ENCODE peak calls at places on chromosome 1, in eight cellular contexts. X, A, S, K, Y, I, Q and H are unnamed samples.

GRCh38 chr1:234481771-234482170 is 2.8 kb upstream of the TARBP1 start:
- DNase-seq in X (no peak), I (no peak), Q (no peak), Y (no peak), S (no peak), A (no peak), K (no peak), H (no peak)

GRCh38 chr1:93219443-93219842 is 38.9 kb downstream of the CCDC18 start:
- DNase-seq in S (no peak), Y (no peak), A (no peak), I (peak; percentile 2), K (no peak), X (no peak), Q (no peak), H (no peak)

GRCh38 chr1:8925406-8925805 is 20.3 kb upstream of the CA6 start:
- DNase-seq in K (no peak), Q (no peak), Y (no peak), I (no peak), S (no peak), X (no peak), A (no peak), H (no peak)

GRCh38 chr1:190478193-190479007 is 736 bp upstream of the BRINP3 start:
- DNase-seq in Q (no peak), I (no peak), Y (peak; percentile 32), A (no peak), K (peak; percentile 50), X (no peak), S (no peak), H (peak; percentile 35)

GRCh38 chr1:204584699-204585372 is 68.6 kb downstream of the MDM4 start:
- DNase-seq in Y (no peak), A (no peak), S (no peak), K (no peak), Q (no peak), I (no peak), X (no peak), H (no peak)

GRCh38 chr1:181918893-181919728 is 142.4 kb downstream of the ZNF648 start:
- DNase-seq in K (no peak), A (no peak), X (no peak), S (no peak), I (no peak), Y (no peak), Q (no peak), H (no peak)

GRCh38 chr1:2376931-2377672 is 14.3 kb downstream of the MORN1 start:
- DNase-seq in K (no peak), Y (no peak), I (no peak), X (no peak), S (no peak), A (no peak), Q (no peak), H (no peak)

GRCh38 chr1:26664802-26665201 is 31.0 kb upstream of the ARID1A start:
- DNase-seq in X (no peak), S (no peak), I (no peak), Y (no peak), K (no peak), Q (no peak), A (no peak), H (no peak)

GRCh38 chr1:152048641-152048970 is 11.8 kb upstream of the S100A11 start:
- DNase-seq in S (no peak), K (no peak), Y (no peak), I (no peak), X (no peak), Q (no peak), A (no peak), H (no peak)

GRCh38 chr1:234109840-234110239 is 205.4 kb downstream of the SLC35F3 start:
- DNase-seq in Q (no peak), X (no peak), S (no peak), A (no peak), K (no peak), I (no peak), Y (no peak), H (no peak)

GRCh38 chr1:34050711-34051485 is 114.1 kb downstream of the CSMD2 start:
- DNase-seq in A (no peak), K (no peak), S (no peak), X (no peak), Y (no peak), I (no peak), Q (no peak), H (peak; percentile 92)

GRCh38 chr1:9366943-9367780 is 74.5 kb downstream of the SPSB1 start:
- DNase-seq in Q (no peak), X (no peak), K (no peak), A (no peak), Y (no peak), I (no peak), S (no peak), H (no peak)

GRCh38 chr1:18805925-18806849 is 53.3 kb downstream of the TAS1R2 start:
- DNase-seq in Q (peak; percentile 48), I (no peak), X (no peak), K (no peak), Y (no peak), A (no peak), S (no peak), H (no peak)

GRCh38 chr1:247385283-247385682 is 30.7 kb upstream of the NLRP3 start:
- DNase-seq in Y (no peak), Q (no peak), I (no peak), S (no peak), K (no peak), X (no peak), A (no peak), H (peak; percentile 51)

GRCh38 chr1:160520582-160520981 is 2.5 kb downstream of the SLAMF6 start:
- DNase-seq in Q (no peak), X (no peak), A (no peak), K (no peak), Y (no peak), S (no peak), I (no peak), H (no peak)

GRCh38 chr1:224589006-224589405 is 27.1 kb upstream of the CNIH3 start:
- DNase-seq in X (no peak), I (no peak), Y (no peak), Q (peak; percentile 38), K (no peak), A (no peak), S (no peak), H (no peak)

GRCh38 chr1:204036882-204037645 is 35.9 kb upstream of the SOX13 start:
- DNase-seq in S (no peak), I (no peak), Q (no peak), A (no peak), K (no peak), X (no peak), Y (no peak), H (no peak)

GRCh38 chr1:53982034-53982761 is 35.8 kb downstream of the LDLRAD1 start:
- DNase-seq in S (no peak), A (no peak), K (no peak), Y (no peak), I (no peak), Q (peak; percentile 74), X (no peak), H (no peak)

GRCh38 chr1:10987840-10988417 is 24.5 kb upstream of the TARDBP start:
- DNase-seq in S (no peak), A (no peak), K (no peak), I (no peak), Q (no peak), X (no peak), Y (no peak), H (no peak)

GRCh38 chr1:177130426-177130825 is 34.1 kb downstream of the ASTN1 start:
- DNase-seq in I (no peak), Y (no peak), Q (no peak), X (no peak), S (no peak), K (no peak), A (no peak), H (no peak)

GRCh38 chr1:65509912-65510680 is 89.6 kb downstream of the LEPR start:
- DNase-seq in K (no peak), X (no peak), I (no peak), Q (peak; percentile 50), Y (no peak), A (no peak), S (no peak), H (no peak)

GRCh38 chr1:25494952-25495351 is 48.5 kb upstream of the LDLRAP1 start:
- DNase-seq in Q (no peak), K (no peak), Y (no peak), X (no peak), S (no peak), A (no peak), I (no peak), H (no peak)

GRCh38 chr1:111474521-111474920 is 737 bp downstream of the C1orf162 start:
- DNase-seq in Q (no peak), S (no peak), A (no peak), Y (no peak), X (no peak), I (no peak), K (no peak), H (no peak)